ENCODE peak calls at places on chromosomes 3 and 15, in four cellular contexts. One of them, this sample, is unnamed.

GRCh38 chr3:4158329-4158728 is 144.8 kb upstream of the SETMAR start:
- DNase-seq in K562: no peak
- DNase-seq in GM12878: no peak
- DNase-seq in HepG2: no peak
- DNase-seq in this sample: no peak

GRCh38 chr3:8239718-8240698 is 261.6 kb upstream of the LMCD1 start:
- DNase-seq in HepG2: peak; percentile 27
- DNase-seq in GM12878: no peak
- DNase-seq in K562: peak; percentile 44
- DNase-seq in this sample: peak; percentile 49

GRCh38 chr15:62298811-62299210 is 133.7 kb upstream of the C2CD4B start:
- DNase-seq in K562: no peak
- DNase-seq in GM12878: no peak
- DNase-seq in HepG2: no peak
- DNase-seq in this sample: no peak

GRCh38 chr3:53045784-53046170 is at the start of gene SFMBT1:
- DNase-seq in GM12878: no peak
- DNase-seq in HepG2: no peak
- DNase-seq in K562: peak; percentile 89
- DNase-seq in this sample: no peak

GRCh38 chr3:64345351-64345750 is 120.1 kb upstream of the PRICKLE2 start:
- DNase-seq in K562: no peak
- DNase-seq in HepG2: no peak
- DNase-seq in GM12878: no peak
- DNase-seq in this sample: no peak

GRCh38 chr3:66985336-66985920 is 12.7 kb upstream of the KBTBD8 start:
- DNase-seq in HepG2: no peak
- DNase-seq in GM12878: no peak
- DNase-seq in K562: no peak
- DNase-seq in this sample: no peak

GRCh38 chr3:10238330-10238995 is 9.8 kb upstream of the TATDN2 start:
- DNase-seq in GM12878: no peak
- DNase-seq in K562: peak; percentile 51
- DNase-seq in HepG2: no peak
- DNase-seq in this sample: no peak

GRCh38 chr3:37310666-37311050 is 136.3 kb upstream of the LRRFIP2 start:
- DNase-seq in K562: no peak
- DNase-seq in HepG2: no peak
- DNase-seq in GM12878: no peak
- DNase-seq in this sample: no peak

GRCh38 chr3:133734305-133734704 is 11.9 kb upstream of the TF start:
- DNase-seq in HepG2: no peak
- DNase-seq in GM12878: no peak
- DNase-seq in K562: no peak
- DNase-seq in this sample: no peak

GRCh38 chr3:159532577-159532976 is 456.1 kb upstream of the IL12A start:
- DNase-seq in K562: no peak
- DNase-seq in GM12878: no peak
- DNase-seq in HepG2: no peak
- DNase-seq in this sample: no peak

GRCh38 chr3:79467721-79468120 is 300.1 kb downstream of the ROBO1 start:
- DNase-seq in GM12878: no peak
- DNase-seq in K562: no peak
- DNase-seq in HepG2: no peak
- DNase-seq in this sample: peak; percentile 34

GRCh38 chr3:52774901-52775864 is 2.2 kb upstream of the ITIH1 start:
- DNase-seq in K562: no peak
- DNase-seq in HepG2: peak; percentile 91
- DNase-seq in GM12878: no peak
- DNase-seq in this sample: no peak

GRCh38 chr3:39124876-39125836 is 17.7 kb downstream of the TTC21A start:
- DNase-seq in HepG2: peak; percentile 20
- DNase-seq in GM12878: no peak
- DNase-seq in K562: peak; percentile 53
- DNase-seq in this sample: no peak

GRCh38 chr15:65944404-65944803 is 75.1 kb downstream of the RAB11A start:
- DNase-seq in K562: no peak
- DNase-seq in HepG2: no peak
- DNase-seq in GM12878: no peak
- DNase-seq in this sample: no peak

GRCh38 chr3:179272385-179272784 is 21.5 kb upstream of the KCNMB3 start:
- DNase-seq in K562: no peak
- DNase-seq in GM12878: no peak
- DNase-seq in HepG2: no peak
- DNase-seq in this sample: no peak

GRCh38 chr3:31695280-31696008 is 162.7 kb downstream of the STT3B start:
- DNase-seq in K562: no peak
- DNase-seq in GM12878: no peak
- DNase-seq in HepG2: no peak
- DNase-seq in this sample: no peak

GRCh38 chr3:73558399-73559075 is 66.2 kb downstream of the PDZRN3 start:
- DNase-seq in HepG2: no peak
- DNase-seq in GM12878: no peak
- DNase-seq in K562: no peak
- DNase-seq in this sample: no peak

GRCh38 chr15:101718896-101719295 is 5.4 kb downstream of the TARS3 start:
- DNase-seq in GM12878: no peak
- DNase-seq in K562: no peak
- DNase-seq in HepG2: no peak
- DNase-seq in this sample: no peak

GRCh38 chr3:190619353-190619752 is 105.5 kb downstream of the IL1RAP start:
- DNase-seq in K562: no peak
- DNase-seq in GM12878: no peak
- DNase-seq in HepG2: no peak
- DNase-seq in this sample: no peak
- TF ChIP-seq BRCA1 in K562: no peak
- TF ChIP-seq BRCA1 in GM12878: no peak
- TF ChIP-seq BRCA1 in HepG2: no peak
- TF ChIP-seq BRCA1 in this sample: no peak

GRCh38 chr15:77417642-77418041 is 2.3 kb downstream of the PEAK1 start:
- DNase-seq in HepG2: no peak
- DNase-seq in GM12878: no peak
- DNase-seq in K562: no peak
- DNase-seq in this sample: no peak
- TF ChIP-seq BRCA1 in HepG2: no peak
- TF ChIP-seq BRCA1 in GM12878: no peak
- TF ChIP-seq BRCA1 in K562: no peak
- TF ChIP-seq BRCA1 in this sample: no peak

GRCh38 chr3:123706871-123707270 is 122.0 kb upstream of the HACD2 start:
- DNase-seq in GM12878: no peak
- DNase-seq in HepG2: no peak
- DNase-seq in K562: no peak
- DNase-seq in this sample: no peak
- TF ChIP-seq BRCA1 in GM12878: no peak
- TF ChIP-seq BRCA1 in HepG2: no peak
- TF ChIP-seq BRCA1 in K562: no peak
- TF ChIP-seq BRCA1 in this sample: no peak

GRCh38 chr3:114379266-114379665 is 85.4 kb downstream of the TIGIT start:
- DNase-seq in HepG2: no peak
- DNase-seq in GM12878: no peak
- DNase-seq in K562: no peak
- DNase-seq in this sample: no peak

GRCh38 chr3:114376516-114376915 is 82.7 kb downstream of the TIGIT start:
- DNase-seq in HepG2: no peak
- DNase-seq in K562: no peak
- DNase-seq in GM12878: no peak
- DNase-seq in this sample: no peak

GRCh38 chr3:114378760-114379159 is 84.9 kb downstream of the TIGIT start:
- DNase-seq in K562: no peak
- DNase-seq in HepG2: no peak
- DNase-seq in GM12878: no peak
- DNase-seq in this sample: no peak

GRCh38 chr3:114377426-114377825 is 83.6 kb downstream of the TIGIT start:
- DNase-seq in K562: no peak
- DNase-seq in GM12878: no peak
- DNase-seq in HepG2: no peak
- DNase-seq in this sample: no peak

GRCh38 chr3:114380233-114380645 is 86.4 kb downstream of the TIGIT start:
- DNase-seq in GM12878: no peak
- DNase-seq in HepG2: no peak
- DNase-seq in K562: no peak
- DNase-seq in this sample: no peak
- TF ChIP-seq BRCA1 in GM12878: no peak
- TF ChIP-seq BRCA1 in HepG2: no peak
- TF ChIP-seq BRCA1 in K562: no peak
- TF ChIP-seq BRCA1 in this sample: no peak